ENCODE peak calls at places on chromosomes 11 and 22, in five cellular contexts. One of them, this sample, is unnamed.
A peak's percentile ranks its signal among the peaks of the same experiment; 100 is the strongest.

GRCh38 chr11:47236482-47236881 is 12.1 kb downstream of the ACP2 start:
- DNase-seq in right cardiac atrium: no peak
- DNase-seq in activated T-cell treated with anti-CD3 and anti-CD28 coated beads for 1 hour: no peak
- DNase-seq in GM03348: no peak
- DNase-seq in NCI-H1105 treated with DMSO at 0.1 percent for 48 hours: no peak
- DNase-seq in this sample: no peak

GRCh38 chr11:26028294-26028954 is 303.5 kb upstream of the ANO3 start:
- DNase-seq in right cardiac atrium: no peak
- DNase-seq in activated T-cell treated with anti-CD3 and anti-CD28 coated beads for 1 hour: no peak
- DNase-seq in GM03348: peak; percentile 4
- DNase-seq in NCI-H1105 treated with DMSO at 0.1 percent for 48 hours: no peak
- DNase-seq in this sample: no peak

GRCh38 chr11:16739326-16739875 is 954 bp downstream of the C11orf58 start:
- DNase-seq in right cardiac atrium: no peak
- DNase-seq in activated T-cell treated with anti-CD3 and anti-CD28 coated beads for 1 hour: no peak
- DNase-seq in GM03348: peak; percentile 17
- DNase-seq in NCI-H1105 treated with DMSO at 0.1 percent for 48 hours: peak; percentile 36
- DNase-seq in this sample: no peak

GRCh38 chr22:23248583-23248982 is 68.3 kb downstream of the BCR start:
- DNase-seq in right cardiac atrium: no peak
- DNase-seq in activated T-cell treated with anti-CD3 and anti-CD28 coated beads for 1 hour: no peak
- DNase-seq in GM03348: peak; percentile 67
- DNase-seq in NCI-H1105 treated with DMSO at 0.1 percent for 48 hours: no peak
- DNase-seq in this sample: no peak

GRCh38 chr11:134418119-134418840 is 6.2 kb upstream of the B3GAT1 start:
- DNase-seq in right cardiac atrium: no peak
- DNase-seq in activated T-cell treated with anti-CD3 and anti-CD28 coated beads for 1 hour: no peak
- DNase-seq in GM03348: no peak
- DNase-seq in NCI-H1105 treated with DMSO at 0.1 percent for 48 hours: no peak
- DNase-seq in this sample: no peak

GRCh38 chr11:96187779-96188624 is 155.0 kb downstream of the MAML2 start:
- DNase-seq in right cardiac atrium: peak; percentile 68
- DNase-seq in activated T-cell treated with anti-CD3 and anti-CD28 coated beads for 1 hour: no peak
- DNase-seq in GM03348: peak; percentile 68
- DNase-seq in NCI-H1105 treated with DMSO at 0.1 percent for 48 hours: no peak
- DNase-seq in this sample: no peak

GRCh38 chr11:69876013-69876412 is 56.8 kb upstream of the FGF3 start:
- DNase-seq in right cardiac atrium: no peak
- DNase-seq in activated T-cell treated with anti-CD3 and anti-CD28 coated beads for 1 hour: no peak
- DNase-seq in GM03348: no peak
- DNase-seq in NCI-H1105 treated with DMSO at 0.1 percent for 48 hours: no peak
- DNase-seq in this sample: peak; percentile 27

GRCh38 chr11:65903068-65903481 is 2.9 kb upstream of the FOSL1 start:
- DNase-seq in right cardiac atrium: no peak
- DNase-seq in activated T-cell treated with anti-CD3 and anti-CD28 coated beads for 1 hour: no peak
- DNase-seq in GM03348: peak; percentile 81
- DNase-seq in NCI-H1105 treated with DMSO at 0.1 percent for 48 hours: no peak
- DNase-seq in this sample: no peak

GRCh38 chr11:133745791-133746190 is 99.5 kb downstream of the SPATA19 start:
- DNase-seq in right cardiac atrium: no peak
- DNase-seq in activated T-cell treated with anti-CD3 and anti-CD28 coated beads for 1 hour: no peak
- DNase-seq in GM03348: no peak
- DNase-seq in NCI-H1105 treated with DMSO at 0.1 percent for 48 hours: no peak
- DNase-seq in this sample: no peak

GRCh38 chr11:70364745-70365535 is 33.4 kb upstream of the CTTN start:
- DNase-seq in right cardiac atrium: no peak
- DNase-seq in activated T-cell treated with anti-CD3 and anti-CD28 coated beads for 1 hour: peak; percentile 31
- DNase-seq in GM03348: no peak
- DNase-seq in NCI-H1105 treated with DMSO at 0.1 percent for 48 hours: no peak
- DNase-seq in this sample: no peak

GRCh38 chr11:68314203-68314885 is 2.0 kb downstream of the LRP5 start:
- DNase-seq in right cardiac atrium: no peak
- DNase-seq in activated T-cell treated with anti-CD3 and anti-CD28 coated beads for 1 hour: no peak
- DNase-seq in GM03348: no peak
- DNase-seq in NCI-H1105 treated with DMSO at 0.1 percent for 48 hours: no peak
- DNase-seq in this sample: no peak

GRCh38 chr22:32628626-32629587 is 154.3 kb downstream of the FBXO7 start:
- DNase-seq in right cardiac atrium: no peak
- DNase-seq in activated T-cell treated with anti-CD3 and anti-CD28 coated beads for 1 hour: no peak
- DNase-seq in GM03348: peak; percentile 53
- DNase-seq in NCI-H1105 treated with DMSO at 0.1 percent for 48 hours: no peak
- DNase-seq in this sample: no peak

GRCh38 chr11:113505541-113506375 is 30.6 kb upstream of the DRD2 start:
- DNase-seq in right cardiac atrium: no peak
- DNase-seq in activated T-cell treated with anti-CD3 and anti-CD28 coated beads for 1 hour: no peak
- DNase-seq in GM03348: peak; percentile 40
- DNase-seq in NCI-H1105 treated with DMSO at 0.1 percent for 48 hours: no peak
- DNase-seq in this sample: no peak

GRCh38 chr11:7604331-7604973 is 68.8 kb downstream of the CYB5R2 start:
- DNase-seq in right cardiac atrium: no peak
- DNase-seq in activated T-cell treated with anti-CD3 and anti-CD28 coated beads for 1 hour: no peak
- DNase-seq in GM03348: no peak
- DNase-seq in NCI-H1105 treated with DMSO at 0.1 percent for 48 hours: no peak
- DNase-seq in this sample: no peak

GRCh38 chr11:110409174-110409573 is 20.6 kb upstream of the FDX1 start:
- DNase-seq in right cardiac atrium: no peak
- DNase-seq in activated T-cell treated with anti-CD3 and anti-CD28 coated beads for 1 hour: no peak
- DNase-seq in GM03348: peak; percentile 67
- DNase-seq in NCI-H1105 treated with DMSO at 0.1 percent for 48 hours: no peak
- DNase-seq in this sample: no peak

GRCh38 chr11:64854534-64855502 is 10.4 kb upstream of the CDC42BPG start:
- DNase-seq in right cardiac atrium: peak; percentile 91
- DNase-seq in activated T-cell treated with anti-CD3 and anti-CD28 coated beads for 1 hour: no peak
- DNase-seq in GM03348: peak; percentile 96
- DNase-seq in NCI-H1105 treated with DMSO at 0.1 percent for 48 hours: no peak
- DNase-seq in this sample: peak; percentile 80

GRCh38 chr11:117121176-117121575 is 22.9 kb upstream of the PAFAH1B2 start:
- DNase-seq in right cardiac atrium: no peak
- DNase-seq in activated T-cell treated with anti-CD3 and anti-CD28 coated beads for 1 hour: no peak
- DNase-seq in GM03348: peak; percentile 52
- DNase-seq in NCI-H1105 treated with DMSO at 0.1 percent for 48 hours: no peak
- DNase-seq in this sample: no peak

GRCh38 chr11:18696638-18697225 is 1.8 kb upstream of the TMEM86A start:
- DNase-seq in right cardiac atrium: no peak
- DNase-seq in activated T-cell treated with anti-CD3 and anti-CD28 coated beads for 1 hour: no peak
- DNase-seq in GM03348: peak; percentile 37
- DNase-seq in NCI-H1105 treated with DMSO at 0.1 percent for 48 hours: no peak
- DNase-seq in this sample: no peak